ENCODE peak calls at places on chromosomes 5 and 9, in five cellular contexts. B, P, E, F and S are unnamed samples. For H3K79me2, the result is how much of the 10 kb centered on the place peaks cover.

GRCh38 chr9:127445851-127446719 is 5.1 kb downstream of the RPL12 start:
- DNase-seq in B (no peak), P (no peak), E (no peak), F (peak), S (peak)

GRCh38 chr9:119375892-119376291 is 6.7 kb upstream of the BRINP1 start:
- DNase-seq in B (peak), P (peak), E (peak), F (no peak), S (peak)

GRCh38 chr5:134555223-134555790 is 29.8 kb downstream of the JADE2 start:
- DNase-seq in B (no peak), P (no peak), E (no peak), F (no peak), S (no peak)

GRCh38 chr5:42268630-42269029 is 154.6 kb upstream of the GHR start:
- DNase-seq in B (no peak), P (peak), E (no peak), F (peak), S (no peak)

GRCh38 chr5:147534172-147534951 is 24.5 kb upstream of the DPYSL3 start:
- DNase-seq in B (no peak), P (no peak), E (no peak), F (peak), S (no peak)

GRCh38 chr5:163460562-163461176 is at the start of gene HMMR:
- DNase-seq in B (peak), P (no peak), E (peak), F (peak), S (peak)

GRCh38 chr5:167802755-167803431 is 488.6 kb upstream of the WWC1 start:
- DNase-seq in B (no peak), P (peak), E (peak), F (no peak), S (peak)

GRCh38 chr5:62647241-62647640 is 68.6 kb downstream of the LRRC70 start:
- DNase-seq in B (no peak), P (no peak), E (no peak), F (no peak), S (no peak)

GRCh38 chr5:61397238-61397637 is 65.2 kb downstream of the ZSWIM6 start:
- DNase-seq in B (no peak), P (no peak), E (no peak), F (no peak), S (no peak)

GRCh38 chr5:150946351-150946905 is 41.6 kb upstream of the ZNF300 start:
- DNase-seq in B (no peak), P (no peak), E (no peak), F (peak), S (peak)

GRCh38 chr9:126450537-126451205 is 124.0 kb downstream of the MVB12B start:
- DNase-seq in B (no peak), P (no peak), E (no peak), F (no peak), S (no peak)

GRCh38 chr5:141866111-141866510 is 12.1 kb downstream of the PCDH1 start:
- DNase-seq in B (peak), P (peak), E (no peak), F (no peak), S (peak)

GRCh38 chr5:163503106-163504090 is 2.0 kb upstream of the MAT2B start:
- DNase-seq in B (peak), P (peak), E (peak), F (peak), S (peak)

GRCh38 chr5:80747922-80748321 is 93.1 kb upstream of the DHFR start:
- DNase-seq in B (no peak), P (no peak), E (peak), F (no peak), S (no peak)

GRCh38 chr9:37550781-37551180 is 25.4 kb downstream of the FBXO10 start:
- DNase-seq in B (no peak), P (no peak), E (no peak), F (peak), S (no peak)

GRCh38 chr5:141747152-141747640 is 65.2 kb upstream of the ARAP3 start:
- DNase-seq in B (peak), P (peak), E (peak), F (peak), S (no peak)

GRCh38 chr5:77239126-77239741 is 28.8 kb downstream of the PDE8B start:
- DNase-seq in B (no peak), P (peak), E (no peak), F (peak), S (no peak)

GRCh38 chr5:131747180-131748105 is 49.4 kb downstream of the FNIP1 start:
- DNase-seq in B (no peak), P (peak), E (no peak), F (peak), S (no peak)

GRCh38 chr9:121674952-121675351 is 23.5 kb downstream of the DAB2IP start:
- DNase-seq in B (peak), P (peak), E (no peak), F (no peak), S (no peak)

GRCh38 chr5:139149477-139150199 is 48.5 kb downstream of the SIL1 start:
- DNase-seq in B (no peak), P (peak), E (no peak), F (peak), S (no peak)

GRCh38 chr5:35264509-35264908 is 34.2 kb upstream of the PRLR start:
- DNase-seq in B (no peak), P (no peak), E (no peak), F (no peak), S (no peak)

GRCh38 chr9:78519786-78520185 is 222.9 kb downstream of the PSAT1 start:
- DNase-seq in B (no peak), P (peak), E (no peak), F (no peak), S (no peak)

GRCh38 chr5:141508440-141508807 is 19.5 kb downstream of the PCDHGC5 start:
- DNase-seq in B (no peak), P (no peak), E (no peak), F (peak), S (no peak)

GRCh38 chr9:71036501-71036900 is 84.9 kb downstream of the TRPM3 start:
- DNase-seq in B (peak), P (peak), E (no peak), F (peak), S (no peak)

GRCh38 chr5:147522435-147522834 is 12.6 kb upstream of the DPYSL3 start:
- DNase-seq in B (no peak), P (peak), E (peak), F (no peak), S (no peak)

GRCh38 chr9:34380034-34380510 is 3.4 kb upstream of the MYORG start:
- DNase-seq in B (peak), P (no peak), E (peak), F (no peak), S (no peak)

GRCh38 chr5:137231535-137231934 is 267.6 kb downstream of the SPOCK1 start:
- DNase-seq in B (no peak), P (peak), E (no peak), F (no peak), S (no peak)

GRCh38 chr5:92678576-92679105 is 902.4 kb downstream of the NR2F1-AS1 start:
- DNase-seq in B (no peak), P (no peak), E (peak), F (peak), S (no peak)

GRCh38 chr5:156460496-156460895 is 133.5 kb downstream of the SGCD start:
- DNase-seq in B (no peak), P (no peak), E (no peak), F (peak), S (no peak)

GRCh38 chr5:1315709-1316587 is 21.1 kb upstream of the TERT start:
- DNase-seq in B (peak), P (peak), E (peak), F (peak), S (peak)

GRCh38 chr9:110714314-110714713 is 45.7 kb downstream of the MUSK start:
- DNase-seq in B (peak), P (no peak), E (no peak), F (peak), S (no peak)

GRCh38 chr5:39475055-39475454 is 50.3 kb upstream of the DAB2 start:
- DNase-seq in B (no peak), P (no peak), E (no peak), F (no peak), S (no peak)

GRCh38 chr9:78332381-78332780 is 35.5 kb downstream of the PSAT1 start:
- DNase-seq in B (no peak), P (no peak), E (no peak), F (no peak), S (no peak)

GRCh38 chr9:125435776-125436612 is 174.4 kb downstream of the GAPVD1 start:
- DNase-seq in B (no peak), P (no peak), E (no peak), F (no peak), S (no peak)

GRCh38 chr5:147986134-147986757 is 77.5 kb upstream of the SPINK5 start:
- DNase-seq in B (no peak), P (no peak), E (no peak), F (no peak), S (no peak)

GRCh38 chr9:138038244-138038671 is 160.7 kb downstream of the CACNA1B start:
- DNase-seq in B (no peak), P (no peak), E (no peak), F (no peak), S (no peak)

GRCh38 chr9:1880038-1880565 is 135.0 kb upstream of the SMARCA2 start:
- DNase-seq in B (no peak), P (no peak), E (no peak), F (no peak), S (no peak)

GRCh38 chr9:136688274-136689107 is 1.2 kb upstream of the AGPAT2 start:
- DNase-seq in B (no peak), P (no peak), E (no peak), F (peak), S (no peak)

GRCh38 chr9:101675341-101675740 is 63.1 kb downstream of the GRIN3A start:
- DNase-seq in B (no peak), P (no peak), E (no peak), F (no peak), S (no peak)

DNA sequence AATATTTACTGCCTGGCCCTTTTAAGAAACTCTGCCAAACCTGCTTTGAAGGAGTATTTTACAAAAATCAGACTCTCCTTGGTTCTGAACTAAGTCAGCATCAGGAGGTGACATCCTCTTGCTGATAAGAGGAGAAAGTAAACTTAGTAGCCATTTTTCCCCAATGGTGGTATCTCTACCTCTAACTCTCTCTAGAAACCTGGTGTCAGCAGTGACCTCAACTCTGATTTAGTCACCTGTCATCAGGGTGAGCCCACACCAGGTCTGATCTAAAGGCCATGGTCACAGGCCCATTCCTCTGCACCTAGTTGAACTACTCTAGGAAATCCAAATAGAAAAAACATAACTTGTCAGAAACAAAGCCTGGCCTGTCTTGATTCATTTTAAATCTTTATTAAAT is 4.2 kb downstream of the CARNMT1 start:
- DNase-seq in B (no peak), P (no peak), E (no peak), F (no peak), S (no peak)
- H3K79me2 ChIP-seq in B (half or more), P (half or more), E (half or more), F (under half), S (half or more)

GRCh38 chr9:98943682-98944129 is at the start of gene COL15A1:
- DNase-seq in B (peak), P (peak), E (peak), F (peak), S (no peak)
- TF ChIP-seq EZH2 in B (peak), P (no peak), E (no peak), F (peak), S (no peak)

DNA sequence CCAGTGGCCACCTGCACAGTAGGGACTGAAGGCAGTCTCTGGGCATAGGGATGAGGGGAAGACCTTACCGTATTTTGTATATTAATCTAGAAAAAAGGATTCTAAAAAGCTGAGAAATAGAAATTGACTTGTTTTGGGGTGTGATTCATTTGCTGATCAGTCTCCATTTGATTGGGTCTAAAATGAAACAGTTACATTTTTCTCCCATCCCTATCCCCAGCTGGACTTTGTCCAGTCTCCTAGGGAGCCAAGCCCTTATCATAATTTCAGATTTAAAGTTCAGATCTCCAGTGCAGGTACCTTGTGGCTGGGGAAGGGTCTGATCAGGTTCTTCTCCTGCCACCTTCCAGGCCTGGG is 240.8 kb downstream of the FANCC start:
- DNase-seq in B (no peak), P (no peak), E (no peak), F (no peak), S (no peak)
- H3K27ac ChIP-seq in B (peak), P (no peak), E (no peak), F (peak), S (no peak)

DNA sequence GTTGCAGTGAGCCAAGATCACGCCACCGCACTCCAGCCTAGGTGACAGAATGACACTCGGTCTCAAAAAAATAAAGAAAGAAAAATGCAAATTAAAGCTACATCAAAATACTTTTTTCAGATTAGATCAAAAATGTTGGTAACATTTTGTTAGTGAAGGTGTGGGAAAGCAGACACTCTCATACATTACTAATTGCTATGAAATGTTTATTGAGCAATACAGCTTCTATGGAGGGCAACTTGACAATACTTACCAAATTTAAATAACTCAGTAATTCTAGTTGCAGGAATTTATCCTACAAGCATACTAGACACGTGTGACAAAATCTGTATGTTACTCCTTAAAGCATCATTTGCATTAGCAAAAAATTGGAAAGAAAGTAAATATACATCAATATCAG is 4.1 kb downstream of the TRIM23 start:
- DNase-seq in B (no peak), P (no peak), E (no peak), F (no peak), S (peak)
- H3K79me2 ChIP-seq in B (half or more), P (half or more), E (half or more), F (under half), S (half or more)